ENCODE peak calls at places on chromosomes 1 and 21, in seven cellular contexts. One of them, this sample, is unnamed.
A peak's percentile ranks its signal among the peaks of the same experiment; 100 is the strongest.

GRCh38 chr1:110106013-110106941 is 6.0 kb upstream of the UBL4B start:
- DNase-seq in HCEC 1CT: peak; percentile 53
- DNase-seq in neural progenitor cell: peak; percentile 82
- DNase-seq in NCI-H2107: no peak
- DNase-seq in heart right ventricle: peak; percentile 52
- DNase-seq in NCI-H774: peak; percentile 51
- DNase-seq in activated naive CD4-positive, alpha-beta T cell: peak; percentile 30
- DNase-seq in this sample: peak; percentile 70

GRCh38 chr1:153633161-153633746 is 612 bp upstream of the CHTOP start:
- DNase-seq in HCEC 1CT: peak; percentile 14
- DNase-seq in neural progenitor cell: no peak
- DNase-seq in NCI-H2107: no peak
- DNase-seq in heart right ventricle: peak; percentile 56
- DNase-seq in NCI-H774: peak; percentile 54
- DNase-seq in activated naive CD4-positive, alpha-beta T cell: no peak
- DNase-seq in this sample: peak; percentile 78

GRCh38 chr1:32695098-32695904 is 7.3 kb downstream of the SYNC start:
- DNase-seq in HCEC 1CT: peak; percentile 73
- DNase-seq in neural progenitor cell: no peak
- DNase-seq in NCI-H2107: no peak
- DNase-seq in heart right ventricle: peak; percentile 73
- DNase-seq in NCI-H774: no peak
- DNase-seq in activated naive CD4-positive, alpha-beta T cell: no peak
- DNase-seq in this sample: no peak

GRCh38 chr1:226697151-226697575 is 41.9 kb downstream of the ITPKB start:
- DNase-seq in HCEC 1CT: peak; percentile 83
- DNase-seq in neural progenitor cell: no peak
- DNase-seq in NCI-H2107: no peak
- DNase-seq in heart right ventricle: no peak
- DNase-seq in NCI-H774: no peak
- DNase-seq in activated naive CD4-positive, alpha-beta T cell: no peak
- DNase-seq in this sample: no peak

GRCh38 chr21:35658242-35658641 is 402.1 kb downstream of the SETD4 start:
- DNase-seq in HCEC 1CT: peak; percentile 72
- DNase-seq in neural progenitor cell: no peak
- DNase-seq in NCI-H2107: no peak
- DNase-seq in heart right ventricle: no peak
- DNase-seq in NCI-H774: no peak
- DNase-seq in activated naive CD4-positive, alpha-beta T cell: no peak
- DNase-seq in this sample: no peak

GRCh38 chr1:43990271-43991199 is 864 bp upstream of the CCDC24 start:
- DNase-seq in HCEC 1CT: no peak
- DNase-seq in neural progenitor cell: no peak
- DNase-seq in NCI-H2107: no peak
- DNase-seq in heart right ventricle: no peak
- DNase-seq in NCI-H774: no peak
- DNase-seq in activated naive CD4-positive, alpha-beta T cell: no peak
- DNase-seq in this sample: no peak

GRCh38 chr1:240232548-240232947 is 140.9 kb downstream of the FMN2 start:
- DNase-seq in HCEC 1CT: peak; percentile 93
- DNase-seq in neural progenitor cell: no peak
- DNase-seq in NCI-H2107: no peak
- DNase-seq in heart right ventricle: no peak
- DNase-seq in NCI-H774: no peak
- DNase-seq in activated naive CD4-positive, alpha-beta T cell: no peak
- DNase-seq in this sample: no peak

GRCh38 chr1:2789164-2789985 is 12.1 kb downstream of the TTC34 start:
- DNase-seq in HCEC 1CT: no peak
- DNase-seq in neural progenitor cell: no peak
- DNase-seq in NCI-H2107: no peak
- DNase-seq in heart right ventricle: no peak
- DNase-seq in NCI-H774: no peak
- DNase-seq in activated naive CD4-positive, alpha-beta T cell: no peak
- DNase-seq in this sample: no peak

GRCh38 chr1:229440821-229441537 is 7.1 kb upstream of the ACTA1 start:
- DNase-seq in HCEC 1CT: peak; percentile 87
- DNase-seq in neural progenitor cell: no peak
- DNase-seq in NCI-H2107: no peak
- DNase-seq in heart right ventricle: no peak
- DNase-seq in NCI-H774: no peak
- DNase-seq in activated naive CD4-positive, alpha-beta T cell: no peak
- DNase-seq in this sample: no peak

GRCh38 chr21:14740692-14741091 is 194.6 kb upstream of the SAMSN1 start:
- DNase-seq in HCEC 1CT: no peak
- DNase-seq in neural progenitor cell: no peak
- DNase-seq in NCI-H2107: no peak
- DNase-seq in heart right ventricle: no peak
- DNase-seq in NCI-H774: no peak
- DNase-seq in activated naive CD4-positive, alpha-beta T cell: no peak
- DNase-seq in this sample: no peak

GRCh38 chr1:161440312-161440894 is 64.9 kb upstream of the FCGR2A start:
- DNase-seq in HCEC 1CT: peak; percentile 60
- DNase-seq in neural progenitor cell: peak; percentile 93
- DNase-seq in NCI-H2107: no peak
- DNase-seq in heart right ventricle: peak; percentile 62
- DNase-seq in NCI-H774: no peak
- DNase-seq in activated naive CD4-positive, alpha-beta T cell: no peak
- DNase-seq in this sample: no peak

GRCh38 chr1:32539584-32540571 is 651 bp downstream of the ZBTB8A start:
- DNase-seq in HCEC 1CT: peak; percentile 12
- DNase-seq in neural progenitor cell: peak; percentile 89
- DNase-seq in NCI-H2107: peak; percentile 9
- DNase-seq in heart right ventricle: peak; percentile 38
- DNase-seq in NCI-H774: peak; percentile 64
- DNase-seq in activated naive CD4-positive, alpha-beta T cell: no peak
- DNase-seq in this sample: peak; percentile 8

GRCh38 chr1:201138311-201138840 is 11.4 kb upstream of the ASCL5 start:
- DNase-seq in HCEC 1CT: no peak
- DNase-seq in neural progenitor cell: no peak
- DNase-seq in NCI-H2107: no peak
- DNase-seq in heart right ventricle: no peak
- DNase-seq in NCI-H774: no peak
- DNase-seq in activated naive CD4-positive, alpha-beta T cell: no peak
- DNase-seq in this sample: no peak

GRCh38 chr1:52520149-52520548 is 32.7 kb downstream of the TUT4 start:
- DNase-seq in HCEC 1CT: no peak
- DNase-seq in neural progenitor cell: no peak
- DNase-seq in NCI-H2107: peak; percentile 68
- DNase-seq in heart right ventricle: no peak
- DNase-seq in NCI-H774: no peak
- DNase-seq in activated naive CD4-positive, alpha-beta T cell: no peak
- DNase-seq in this sample: no peak

GRCh38 chr1:17711962-17712361 is 43.2 kb upstream of the ACTL8 start:
- DNase-seq in HCEC 1CT: no peak
- DNase-seq in neural progenitor cell: no peak
- DNase-seq in NCI-H2107: no peak
- DNase-seq in heart right ventricle: no peak
- DNase-seq in NCI-H774: no peak
- DNase-seq in activated naive CD4-positive, alpha-beta T cell: no peak
- DNase-seq in this sample: no peak

GRCh38 chr1:16922885-16923431 is 1.2 kb downstream of the CROCC start:
- DNase-seq in HCEC 1CT: no peak
- DNase-seq in neural progenitor cell: no peak
- DNase-seq in NCI-H2107: no peak
- DNase-seq in heart right ventricle: no peak
- DNase-seq in NCI-H774: no peak
- DNase-seq in activated naive CD4-positive, alpha-beta T cell: no peak
- DNase-seq in this sample: peak; percentile 21

GRCh38 chr1:98201640-98202039 is 280.8 kb upstream of the DPYD start:
- DNase-seq in HCEC 1CT: no peak
- DNase-seq in neural progenitor cell: no peak
- DNase-seq in NCI-H2107: no peak
- DNase-seq in heart right ventricle: no peak
- DNase-seq in NCI-H774: no peak
- DNase-seq in activated naive CD4-positive, alpha-beta T cell: no peak
- DNase-seq in this sample: no peak

GRCh38 chr1:57844382-57844980 is 420.6 kb upstream of the DAB1 start:
- DNase-seq in HCEC 1CT: no peak
- DNase-seq in neural progenitor cell: no peak
- DNase-seq in NCI-H2107: no peak
- DNase-seq in heart right ventricle: no peak
- DNase-seq in NCI-H774: no peak
- DNase-seq in activated naive CD4-positive, alpha-beta T cell: no peak
- DNase-seq in this sample: no peak

GRCh38 chr1:52567943-52568342 is 15.1 kb upstream of the TUT4 start:
- DNase-seq in HCEC 1CT: no peak
- DNase-seq in neural progenitor cell: no peak
- DNase-seq in NCI-H2107: no peak
- DNase-seq in heart right ventricle: no peak
- DNase-seq in NCI-H774: no peak
- DNase-seq in activated naive CD4-positive, alpha-beta T cell: no peak
- DNase-seq in this sample: no peak

GRCh38 chr1:150730130-150730721 is 9.5 kb upstream of the HORMAD1 start:
- DNase-seq in HCEC 1CT: no peak
- DNase-seq in neural progenitor cell: no peak
- DNase-seq in NCI-H2107: no peak
- DNase-seq in heart right ventricle: no peak
- DNase-seq in NCI-H774: no peak
- DNase-seq in activated naive CD4-positive, alpha-beta T cell: no peak
- DNase-seq in this sample: no peak

GRCh38 chr1:54698346-54698745 is 17.3 kb upstream of the TTC4 start:
- DNase-seq in HCEC 1CT: no peak
- DNase-seq in neural progenitor cell: no peak
- DNase-seq in NCI-H2107: no peak
- DNase-seq in heart right ventricle: no peak
- DNase-seq in NCI-H774: no peak
- DNase-seq in activated naive CD4-positive, alpha-beta T cell: no peak
- DNase-seq in this sample: no peak

GRCh38 chr1:113219377-113219776 is 146.4 kb downstream of the LRIG2 start:
- DNase-seq in HCEC 1CT: no peak
- DNase-seq in neural progenitor cell: peak; percentile 35
- DNase-seq in NCI-H2107: no peak
- DNase-seq in heart right ventricle: no peak
- DNase-seq in NCI-H774: no peak
- DNase-seq in activated naive CD4-positive, alpha-beta T cell: no peak
- DNase-seq in this sample: no peak

GRCh38 chr1:8903908-8904650 is 25.6 kb upstream of the ENO1 start:
- DNase-seq in HCEC 1CT: peak; percentile 96
- DNase-seq in neural progenitor cell: no peak
- DNase-seq in NCI-H2107: no peak
- DNase-seq in heart right ventricle: no peak
- DNase-seq in NCI-H774: no peak
- DNase-seq in activated naive CD4-positive, alpha-beta T cell: no peak
- DNase-seq in this sample: no peak

GRCh38 chr1:37250371-37250770 is 216.1 kb upstream of the GRIK3 start:
- DNase-seq in HCEC 1CT: no peak
- DNase-seq in neural progenitor cell: no peak
- DNase-seq in NCI-H2107: no peak
- DNase-seq in heart right ventricle: no peak
- DNase-seq in NCI-H774: no peak
- DNase-seq in activated naive CD4-positive, alpha-beta T cell: no peak
- DNase-seq in this sample: no peak

GRCh38 chr1:82034812-82035211 is 234.1 kb downstream of the ADGRL2 start:
- DNase-seq in HCEC 1CT: no peak
- DNase-seq in neural progenitor cell: no peak
- DNase-seq in NCI-H2107: no peak
- DNase-seq in heart right ventricle: no peak
- DNase-seq in NCI-H774: no peak
- DNase-seq in activated naive CD4-positive, alpha-beta T cell: no peak
- DNase-seq in this sample: no peak

GRCh38 chr1:119531606-119532323 is 24.8 kb downstream of the HSD3B1 start:
- DNase-seq in HCEC 1CT: no peak
- DNase-seq in neural progenitor cell: no peak
- DNase-seq in NCI-H2107: no peak
- DNase-seq in heart right ventricle: no peak
- DNase-seq in NCI-H774: no peak
- DNase-seq in activated naive CD4-positive, alpha-beta T cell: no peak
- DNase-seq in this sample: no peak

GRCh38 chr1:208475449-208475848 is 231.3 kb upstream of the PLXNA2 start:
- DNase-seq in HCEC 1CT: no peak
- DNase-seq in neural progenitor cell: no peak
- DNase-seq in NCI-H2107: no peak
- DNase-seq in heart right ventricle: no peak
- DNase-seq in NCI-H774: no peak
- DNase-seq in activated naive CD4-positive, alpha-beta T cell: no peak
- DNase-seq in this sample: peak; percentile 1

GRCh38 chr1:41957568-41957967 is 38.8 kb upstream of the HIVEP3 start:
- DNase-seq in HCEC 1CT: peak; percentile 11
- DNase-seq in neural progenitor cell: no peak
- DNase-seq in NCI-H2107: no peak
- DNase-seq in heart right ventricle: no peak
- DNase-seq in NCI-H774: no peak
- DNase-seq in activated naive CD4-positive, alpha-beta T cell: no peak
- DNase-seq in this sample: no peak

GRCh38 chr1:218945050-218945449 is 228.6 kb upstream of the LYPLAL1 start:
- DNase-seq in HCEC 1CT: peak; percentile 58
- DNase-seq in neural progenitor cell: no peak
- DNase-seq in NCI-H2107: no peak
- DNase-seq in heart right ventricle: no peak
- DNase-seq in NCI-H774: no peak
- DNase-seq in activated naive CD4-positive, alpha-beta T cell: no peak
- DNase-seq in this sample: no peak

GRCh38 chr1:210771131-210771530 is 362.8 kb downstream of the KCNH1 start:
- DNase-seq in HCEC 1CT: no peak
- DNase-seq in neural progenitor cell: no peak
- DNase-seq in NCI-H2107: no peak
- DNase-seq in heart right ventricle: no peak
- DNase-seq in NCI-H774: no peak
- DNase-seq in activated naive CD4-positive, alpha-beta T cell: no peak
- DNase-seq in this sample: no peak

GRCh38 chr1:6075747-6076146 is 30.1 kb downstream of the KCNAB2 start:
- DNase-seq in HCEC 1CT: peak; percentile 8
- DNase-seq in neural progenitor cell: no peak
- DNase-seq in NCI-H2107: no peak
- DNase-seq in heart right ventricle: no peak
- DNase-seq in NCI-H774: no peak
- DNase-seq in activated naive CD4-positive, alpha-beta T cell: no peak
- DNase-seq in this sample: no peak

GRCh38 chr1:1118011-1118892 is 2.4 kb upstream of the C1orf159 start:
- DNase-seq in HCEC 1CT: no peak
- DNase-seq in neural progenitor cell: no peak
- DNase-seq in NCI-H2107: no peak
- DNase-seq in heart right ventricle: no peak
- DNase-seq in NCI-H774: no peak
- DNase-seq in activated naive CD4-positive, alpha-beta T cell: no peak
- DNase-seq in this sample: no peak

GRCh38 chr1:112744019-112744578 is 29.0 kb upstream of the PPM1J start:
- DNase-seq in HCEC 1CT: peak; percentile 70
- DNase-seq in neural progenitor cell: peak; percentile 68
- DNase-seq in NCI-H2107: no peak
- DNase-seq in heart right ventricle: peak; percentile 34
- DNase-seq in NCI-H774: no peak
- DNase-seq in activated naive CD4-positive, alpha-beta T cell: no peak
- DNase-seq in this sample: no peak

GRCh38 chr1:89451011-89451410 is 73.6 kb upstream of the LRRC8B start:
- DNase-seq in HCEC 1CT: peak; percentile 18
- DNase-seq in neural progenitor cell: no peak
- DNase-seq in NCI-H2107: no peak
- DNase-seq in heart right ventricle: no peak
- DNase-seq in NCI-H774: no peak
- DNase-seq in activated naive CD4-positive, alpha-beta T cell: no peak
- DNase-seq in this sample: no peak

GRCh38 chr1:27071049-27071416 is 58.4 kb upstream of the TENT5B start:
- DNase-seq in HCEC 1CT: peak; percentile 24
- DNase-seq in neural progenitor cell: peak; percentile 80
- DNase-seq in NCI-H2107: peak; percentile 41
- DNase-seq in heart right ventricle: peak; percentile 15
- DNase-seq in NCI-H774: no peak
- DNase-seq in activated naive CD4-positive, alpha-beta T cell: no peak
- DNase-seq in this sample: no peak

GRCh38 chr1:68511254-68511653 is 14.4 kb upstream of the DEPDC1 start:
- DNase-seq in HCEC 1CT: no peak
- DNase-seq in neural progenitor cell: no peak
- DNase-seq in NCI-H2107: no peak
- DNase-seq in heart right ventricle: no peak
- DNase-seq in NCI-H774: no peak
- DNase-seq in activated naive CD4-positive, alpha-beta T cell: no peak
- DNase-seq in this sample: no peak

This sample was measured in SHP77.